ENCODE peak calls at places on chromosomes 4 and X, in four cellular contexts. Y is K562, W is upper lobe of left lung, P is tibial nerve. Z is an unnamed sample.

GRCh38 chr4:140851032-140851636 is 94.9 kb upstream of the TBC1D9 start:
- DNase-seq in Y (peak; percentile 65), P (peak; percentile 84), W (no peak), Z (no peak)

GRCh38 chrX:119502727-119503483 is 34.7 kb downstream of the SLC25A5 start:
- DNase-seq in P (no peak), Y (no peak), W (no peak), Z (no peak)

GRCh38 chrX:8731579-8732395 is at the start of gene ANOS1:
- DNase-seq in W (peak; percentile 91), P (peak; percentile 23), Y (no peak), Z (no peak)

GRCh38 chr4:154456889-154457288 is 34.7 kb downstream of the DCHS2 start:
- DNase-seq in W (no peak), Y (no peak), P (no peak), Z (no peak)

GRCh38 chrX:153209347-153209746 is 30.3 kb downstream of the MAGEA1 start:
- DNase-seq in W (no peak), P (no peak), Y (no peak), Z (no peak)

GRCh38 chrX:71439420-71439819 is 73.3 kb downstream of the TAF1 start:
- DNase-seq in P (no peak), Y (no peak), W (no peak), Z (no peak)

GRCh38 chr4:8534129-8534528 is 46.1 kb upstream of the GPR78 start:
- DNase-seq in P (no peak), W (no peak), Y (no peak), Z (no peak)

GRCh38 chr4:140935259-140935658 is 179.1 kb upstream of the TBC1D9 start:
- DNase-seq in W (no peak), Y (no peak), P (no peak), Z (no peak)

GRCh38 chr4:183517781-183518180 is 12.9 kb downstream of the ING2 start:
- DNase-seq in Y (no peak), P (no peak), W (no peak), Z (no peak)

GRCh38 chrX:34656467-34656841 is 631 bp downstream of the TMEM47 start:
- DNase-seq in W (no peak), Y (no peak), P (no peak), Z (no peak)

GRCh38 chrX:34655496-34656258 is 1.4 kb downstream of the TMEM47 start:
- DNase-seq in W (no peak), Y (no peak), P (no peak), Z (no peak)

GRCh38 chrX:34656842-34657780 is at the start of gene TMEM47:
- DNase-seq in W (peak; percentile 92), P (peak; percentile 17), Y (peak; percentile 27), Z (no peak)

GRCh38 chrX:34654939-34655338 is 2.1 kb downstream of the TMEM47 start:
- DNase-seq in P (no peak), Y (no peak), W (no peak), Z (no peak)

GRCh38 chrX:34653811-34654210 is 3.3 kb downstream of the TMEM47 start:
- DNase-seq in Y (no peak), P (no peak), W (no peak), Z (no peak)
- H3K4me3 ChIP-seq in Y (no peak overlapping the region), P (peak overlapping the region; percentile 76), W (peak overlapping the region; percentile 63), Z (peak overlapping the region; percentile 70)

DNA sequence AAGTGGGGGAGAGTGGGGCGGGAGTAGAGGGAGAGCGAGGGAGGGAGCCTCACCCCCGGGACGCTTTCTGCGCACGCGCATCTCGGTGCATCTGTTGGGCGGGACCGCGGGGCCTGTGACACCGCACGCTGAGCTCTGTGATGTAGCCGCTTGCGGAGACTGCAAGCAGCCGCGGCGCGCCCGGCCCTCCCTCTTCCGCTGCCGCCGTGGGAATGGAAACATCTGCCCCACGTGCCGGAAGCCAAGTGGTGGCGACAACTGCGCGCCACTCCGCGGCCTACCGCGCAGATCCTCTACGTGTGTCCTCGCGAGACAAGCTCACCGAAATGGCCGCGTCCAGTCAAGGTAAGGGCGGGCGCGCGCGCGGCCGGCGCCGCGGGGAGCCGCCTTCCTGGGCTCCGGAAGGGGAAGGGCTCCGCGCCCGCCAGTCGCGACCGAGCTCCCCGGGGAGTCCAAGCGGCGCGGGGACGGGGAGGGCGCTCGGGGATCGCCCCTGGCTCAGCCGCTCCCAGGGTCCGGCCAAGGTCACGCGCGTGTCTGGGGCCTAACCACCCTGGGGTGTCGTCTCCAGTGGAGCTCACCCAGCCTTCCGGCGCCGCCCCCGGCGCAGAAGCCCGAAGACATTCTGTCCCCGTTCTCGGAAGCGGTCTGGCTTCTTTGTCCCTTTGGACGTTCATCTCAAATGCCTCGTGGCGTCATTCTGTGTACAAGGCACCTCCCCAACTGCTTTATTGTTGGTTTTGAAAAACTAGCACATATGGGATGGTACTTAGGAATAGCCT is at the start of gene FUNDC2:
- DNase-seq in W (peak; percentile 97), P (peak; percentile 81), Y (peak; percentile 91), Z (peak; percentile 97)
- TF ChIP-seq POLR2A in W (no peak), P (peak; percentile 27), Y (peak; percentile 83), Z (peak; percentile 19)

GRCh38 chrX:10429908-10430307 is 190.5 kb downstream of the MID1 start:
- DNase-seq in W (no peak), P (no peak), Y (no peak), Z (no peak)
- TF ChIP-seq EP300 in W (no peak), P (no peak), Y (no peak), Z (no peak)

GRCh38 chr4:168877779-168878491 is 132.1 kb downstream of the CBR4 start:
- DNase-seq in Y (no peak), W (peak; percentile 92), P (peak; percentile 7), Z (no peak)
- H3K4me3 ChIP-seq in Y (no peak overlapping the region), W (peak overlapping the region; percentile 60), P (peak overlapping the region; percentile 68), Z (peak overlapping the region; percentile 64)

GRCh38 chr4:3077796-3078195 is 3.3 kb downstream of the HTT start:
- DNase-seq in P (no peak), W (no peak), Y (no peak), Z (no peak)
- TF ChIP-seq POLR2A in P (no peak), W (no peak), Y (no peak), Z (no peak)

DNA sequence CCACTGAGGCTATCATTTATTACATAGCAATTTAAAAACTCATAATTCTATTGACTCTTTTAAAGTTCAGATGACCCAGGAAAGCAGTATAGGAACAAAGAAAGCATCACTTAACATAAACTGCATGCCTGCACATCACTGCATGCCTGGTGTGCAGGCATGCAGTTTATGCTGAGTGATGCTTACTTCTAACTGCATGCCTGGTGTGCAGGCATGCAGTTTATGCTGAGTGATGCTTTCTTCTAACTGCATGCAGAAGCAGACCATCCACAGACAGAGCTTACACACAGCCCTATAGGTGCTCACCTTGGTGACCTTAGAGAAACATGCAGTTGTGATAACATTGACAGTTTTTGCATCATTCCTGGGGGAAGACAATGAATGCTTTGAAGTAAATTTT is 17.0 kb downstream of the SDAD1 start:
- DNase-seq in W (no peak), P (no peak), Y (no peak), Z (no peak)
- TF ChIP-seq EP300 in W (no peak), P (no peak), Y (no peak), Z (no peak)

GRCh38 chr4:110348711-110349383 is 127.1 kb upstream of the ENPEP start:
- DNase-seq in Y (no peak), P (no peak), W (no peak), Z (no peak)

GRCh38 chr4:110347805-110348204 is 128.2 kb upstream of the ENPEP start:
- DNase-seq in W (no peak), Y (no peak), P (no peak), Z (no peak)

DNA sequence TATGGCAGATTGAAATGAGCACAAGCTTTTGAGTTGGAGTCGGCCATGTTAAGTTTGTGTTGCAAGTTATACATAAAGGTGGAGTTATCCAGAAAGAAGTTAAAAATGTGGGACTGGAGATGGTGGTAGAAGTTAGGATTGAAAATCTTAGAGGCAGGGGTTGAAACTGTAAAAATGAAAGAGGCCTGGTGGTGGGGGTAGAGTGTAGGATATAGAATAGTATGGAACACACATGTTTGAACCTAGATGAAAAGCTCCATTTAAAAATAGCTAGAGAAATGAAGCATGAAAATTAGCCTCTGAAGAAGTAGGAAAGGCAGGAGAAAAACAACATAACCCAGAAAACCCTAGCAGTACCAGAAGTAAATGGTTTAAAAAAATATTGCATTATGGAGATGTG is 131.8 kb upstream of the ENPEP start:
- DNase-seq in Y (no peak), P (no peak), W (no peak), Z (no peak)
- H3K4me3 ChIP-seq in Y (no peak overlapping the region), P (no peak overlapping the region), W (no peak overlapping the region), Z (no peak overlapping the region)

Z was measured in esophagus muscularis mucosa.